ENCODE peak calls at places on chromosomes 1 and 21, in six cellular contexts. U, N, W, I, K and E are unnamed samples.

GRCh38 chr1:23393706-23394105 is 24.1 kb upstream of the ZNF436 start:
- DNase-seq in U (no peak), N (no peak), W (no peak), I (peak; percentile 25), K (no peak), E (no peak)

GRCh38 chr1:154716012-154716411 is 108.0 kb upstream of the ADAR start:
- DNase-seq in U (no peak), N (no peak), W (no peak), I (no peak), K (no peak), E (no peak)

GRCh38 chr1:81446006-81446669 is 354.6 kb upstream of the ADGRL2 start:
- DNase-seq in U (no peak), N (no peak), W (no peak), I (no peak), K (no peak), E (no peak)

GRCh38 chr1:93638307-93638847 is 43.3 kb downstream of the BCAR3 start:
- DNase-seq in U (no peak), N (peak; percentile 24), W (no peak), I (no peak), K (no peak), E (peak; percentile 96)

GRCh38 chr1:9424278-9424677 is 115.0 kb upstream of the SLC25A33 start:
- DNase-seq in U (no peak), N (no peak), W (peak; percentile 35), I (no peak), K (no peak), E (no peak)

GRCh38 chr1:23196627-23197328 is 20.5 kb downstream of the HTR1D start:
- DNase-seq in U (no peak), N (peak; percentile 24), W (no peak), I (peak; percentile 84), K (peak; percentile 91), E (peak; percentile 95)

GRCh38 chr1:111604931-111605330 is 14.7 kb upstream of the RAP1A start:
- DNase-seq in U (no peak), N (no peak), W (no peak), I (no peak), K (no peak), E (peak; percentile 62)

GRCh38 chr1:13892671-13893325 is 192.8 kb downstream of the PRDM2 start:
- DNase-seq in U (peak; percentile 58), N (peak; percentile 56), W (no peak), I (no peak), K (no peak), E (no peak)

GRCh38 chr1:71658295-71658694 is 577.5 kb upstream of the ZRANB2 start:
- DNase-seq in U (no peak), N (no peak), W (no peak), I (no peak), K (no peak), E (no peak)

GRCh38 chr1:71521655-71522264 is 440.9 kb upstream of the ZRANB2 start:
- DNase-seq in U (peak; percentile 45), N (peak; percentile 54), W (peak; percentile 2), I (peak; percentile 52), K (no peak), E (no peak)

GRCh38 chr1:5886541-5887435 is 105.4 kb downstream of the NPHP4 start:
- DNase-seq in U (no peak), N (no peak), W (no peak), I (no peak), K (no peak), E (no peak)

GRCh38 chr21:15104470-15104869 is 39.7 kb upstream of the NRIP1 start:
- DNase-seq in U (no peak), N (no peak), W (no peak), I (no peak), K (no peak), E (no peak)

GRCh38 chr1:116986531-116987255 is 14.9 kb upstream of the CD101 start:
- DNase-seq in U (peak; percentile 7), N (peak; percentile 57), W (no peak), I (no peak), K (no peak), E (no peak)

GRCh38 chr1:17011439-17012307 is at the start of gene ATP13A2:
- DNase-seq in U (peak; percentile 97), N (peak; percentile 98), W (peak; percentile 75), I (peak; percentile 75), K (peak; percentile 67), E (peak; percentile 65)

GRCh38 chr1:162206749-162207635 is 137.5 kb downstream of the NOS1AP start:
- DNase-seq in U (no peak), N (peak; percentile 39), W (peak; percentile 21), I (no peak), K (no peak), E (no peak)

GRCh38 chr21:39030127-39030884 is 152.9 kb downstream of the PSMG1 start:
- DNase-seq in U (no peak), N (peak; percentile 94), W (no peak), I (no peak), K (no peak), E (peak; percentile 83)

GRCh38 chr21:42705746-42706374 is 52.4 kb downstream of the PDE9A start:
- DNase-seq in U (no peak), N (no peak), W (no peak), I (no peak), K (no peak), E (no peak)
- TF ChIP-seq EZH2 in U (no peak), N (no peak), W (no peak), I (no peak), K (no peak), E (no peak)

GRCh38 chr1:113780363-113781146 is 21.3 kb upstream of the PHTF1 start:
- DNase-seq in U (no peak), N (no peak), W (no peak), I (no peak), K (no peak), E (no peak)

GRCh38 chr1:113786055-113786454 is 26.2 kb downstream of the RSBN1 start:
- DNase-seq in U (no peak), N (peak; percentile 32), W (peak; percentile 65), I (no peak), K (no peak), E (no peak)

GRCh38 chr1:113784104-113784779 is 25.0 kb upstream of the PHTF1 start:
- DNase-seq in U (no peak), N (no peak), W (no peak), I (no peak), K (no peak), E (no peak)

GRCh38 chr1:113782451-113782850 is 23.2 kb upstream of the PHTF1 start:
- DNase-seq in U (no peak), N (no peak), W (no peak), I (no peak), K (no peak), E (no peak)

DNA sequence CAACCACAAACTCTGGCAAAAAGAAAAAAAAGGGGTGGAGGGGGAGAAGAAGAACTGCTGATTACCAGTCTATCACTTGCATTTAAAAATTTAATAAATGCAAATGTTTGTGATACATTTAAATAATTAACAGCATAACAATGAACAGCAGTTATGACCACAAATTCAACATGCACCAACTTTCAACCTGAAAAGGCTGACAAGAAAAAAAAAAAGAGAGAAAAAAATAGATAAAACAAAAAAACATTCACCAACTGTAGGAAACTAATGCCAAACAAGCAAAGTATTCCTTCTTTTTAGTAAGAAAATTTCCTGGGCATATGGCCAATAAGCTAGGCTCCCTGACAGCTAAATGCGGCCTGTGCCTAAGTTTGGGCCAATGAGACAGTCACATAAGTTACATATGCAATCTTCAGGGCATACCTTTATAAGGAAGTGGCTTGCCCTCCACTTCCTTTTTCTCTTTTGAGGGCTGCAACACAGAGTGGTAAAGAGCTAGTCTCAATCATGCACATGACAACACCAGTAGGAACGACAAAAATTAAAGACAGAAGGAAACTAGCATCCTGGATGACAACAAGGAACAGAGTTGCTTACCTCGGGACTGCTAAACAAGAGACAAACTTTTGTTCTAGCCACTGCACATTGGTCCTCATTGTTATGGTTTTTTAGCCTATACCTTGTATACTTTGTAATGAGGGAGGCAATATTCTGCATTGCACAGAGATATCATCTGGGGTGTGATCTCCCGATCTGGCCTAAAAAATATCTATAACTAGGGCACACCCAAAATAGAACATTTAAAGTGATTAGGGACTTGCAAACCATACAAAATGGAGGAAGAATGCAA is 24.2 kb upstream of the PHTF1 start:
- DNase-seq in U (no peak), N (no peak), W (no peak), I (peak; percentile 19), K (no peak), E (no peak)
- TF ChIP-seq EZH2 in U (no peak), N (no peak), W (no peak), I (no peak), K (no peak), E (no peak)

DNA sequence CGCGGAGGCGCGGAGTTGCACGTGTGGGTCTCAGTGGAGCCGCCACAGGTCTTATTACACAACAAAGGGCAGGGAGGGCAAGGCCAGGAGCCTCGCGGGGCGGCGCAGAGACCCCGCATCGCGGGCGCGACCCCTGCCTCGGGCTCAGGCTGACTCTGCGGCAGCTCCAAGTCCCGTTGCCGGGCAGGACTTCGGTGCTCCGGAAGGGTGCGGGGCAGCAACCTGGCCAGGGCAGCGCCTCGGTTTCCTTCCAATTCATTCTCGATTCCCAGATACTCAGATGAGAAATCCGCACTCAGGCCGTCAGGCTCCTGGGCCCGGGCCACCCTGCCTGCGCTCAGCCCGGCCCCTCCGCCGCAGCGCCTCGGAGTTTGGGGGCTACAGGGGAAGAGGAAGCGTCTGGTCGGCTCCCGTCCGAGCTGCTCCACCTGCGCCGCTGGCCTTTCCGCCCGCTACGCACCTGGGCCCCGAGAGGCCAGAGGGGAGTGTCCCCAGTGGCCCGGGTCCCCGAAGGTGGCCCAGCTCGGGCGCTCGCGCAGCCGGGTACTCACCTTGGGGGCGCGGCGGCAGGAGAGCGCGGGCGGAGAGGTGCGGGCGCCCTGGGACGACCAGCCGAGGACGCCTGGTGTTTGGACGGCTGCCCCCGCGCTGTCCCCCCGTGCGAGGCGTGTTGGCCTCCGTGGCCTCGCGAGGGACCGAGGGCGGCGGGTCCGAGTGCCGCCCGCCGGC is 1.2 kb upstream of the PRDM16 start:
- DNase-seq in U (peak; percentile 49), N (peak; percentile 53), W (no peak), I (no peak), K (no peak), E (no peak)
- TF ChIP-seq EZH2 in U (peak; percentile 97), N (peak; percentile 95), W (no peak), I (peak; percentile 83), K (no peak), E (no peak)

GRCh38 chr1:244049142-244049968 is 1.7 kb upstream of the ZBTB18 start:
- DNase-seq in U (peak; percentile 83), N (peak; percentile 61), W (no peak), I (peak; percentile 56), K (no peak), E (no peak)

GRCh38 chr1:244048566-244049141 is 2.4 kb upstream of the ZBTB18 start:
- DNase-seq in U (peak; percentile 87), N (peak; percentile 60), W (no peak), I (no peak), K (no peak), E (no peak)

GRCh38 chr1:244052011-244052727 is 1.1 kb downstream of the ZBTB18 start:
- DNase-seq in U (peak; percentile 57), N (no peak), W (no peak), I (peak; percentile 56), K (no peak), E (no peak)

GRCh38 chr1:244050835-244051444 is at the start of gene ZBTB18:
- DNase-seq in U (peak; percentile 69), N (peak; percentile 52), W (no peak), I (peak; percentile 72), K (no peak), E (no peak)

GRCh38 chr1:244049969-244050834 is 881 bp upstream of the ZBTB18 start:
- DNase-seq in U (peak; percentile 37), N (peak; percentile 26), W (no peak), I (no peak), K (no peak), E (no peak)
- TF ChIP-seq EZH2 in U (no peak), N (no peak), W (no peak), I (no peak), K (no peak), E (no peak)

GRCh38 chr1:36083635-36084501 is at the start of gene TEKT2:
- DNase-seq in U (peak; percentile 96), N (peak; percentile 96), W (no peak), I (peak; percentile 52), K (no peak), E (peak; percentile 27)
- TF ChIP-seq EZH2 in U (no peak), N (no peak), W (no peak), I (peak; percentile 35), K (no peak), E (no peak)